ENCODE peak calls at places on chromosomes 12 and 14, in eight cellular contexts. H is heart left ventricle, K is WTC11, C is bronchial epithelial cell, U is osteoblast, E is AG04450, Q is BJ, F is hepatocyte. L is an unnamed sample.

GRCh38 chr12:58443273-58443980 is 476.9 kb downstream of the LRIG3 start:
- DNase-seq in H (no peak), K (peak), C (peak), U (no peak), E (no peak), Q (no peak), F (peak), L (no peak)

GRCh38 chr12:7433276-7433822 is 10.6 kb downstream of the CD163L1 start:
- DNase-seq in H (no peak), K (no peak), C (peak), U (peak), E (peak), Q (no peak), F (no peak), L (no peak)

GRCh38 chr12:64889434-64890216 is 65.2 kb downstream of the TBC1D30 start:
- DNase-seq in H (no peak), K (no peak), C (peak), U (no peak), E (no peak), Q (no peak), F (peak), L (no peak)

GRCh38 chr12:27013606-27014084 is 539 bp downstream of the TM7SF3 start:
- DNase-seq in H (no peak), K (no peak), C (peak), U (peak), E (no peak), Q (no peak), F (peak), L (no peak)

GRCh38 chr12:77500124-77500523 is 330.6 kb upstream of the NAV3 start:
- DNase-seq in H (no peak), K (no peak), C (no peak), U (no peak), E (no peak), Q (no peak), F (no peak), L (no peak)

GRCh38 chr12:55847033-55847432 is 4.3 kb upstream of the MMP19 start:
- DNase-seq in H (no peak), K (no peak), C (peak), U (no peak), E (peak), Q (no peak), F (no peak), L (no peak)

GRCh38 chr12:56087220-56087619 is 7.3 kb downstream of the ERBB3 start:
- DNase-seq in H (peak), K (peak), C (peak), U (peak), E (no peak), Q (no peak), F (no peak), L (no peak)

GRCh38 chr12:57845478-57846284 is 848 bp downstream of the CTDSP2 start:
- DNase-seq in H (peak), K (peak), C (no peak), U (peak), E (no peak), Q (no peak), F (peak), L (no peak)

DNA sequence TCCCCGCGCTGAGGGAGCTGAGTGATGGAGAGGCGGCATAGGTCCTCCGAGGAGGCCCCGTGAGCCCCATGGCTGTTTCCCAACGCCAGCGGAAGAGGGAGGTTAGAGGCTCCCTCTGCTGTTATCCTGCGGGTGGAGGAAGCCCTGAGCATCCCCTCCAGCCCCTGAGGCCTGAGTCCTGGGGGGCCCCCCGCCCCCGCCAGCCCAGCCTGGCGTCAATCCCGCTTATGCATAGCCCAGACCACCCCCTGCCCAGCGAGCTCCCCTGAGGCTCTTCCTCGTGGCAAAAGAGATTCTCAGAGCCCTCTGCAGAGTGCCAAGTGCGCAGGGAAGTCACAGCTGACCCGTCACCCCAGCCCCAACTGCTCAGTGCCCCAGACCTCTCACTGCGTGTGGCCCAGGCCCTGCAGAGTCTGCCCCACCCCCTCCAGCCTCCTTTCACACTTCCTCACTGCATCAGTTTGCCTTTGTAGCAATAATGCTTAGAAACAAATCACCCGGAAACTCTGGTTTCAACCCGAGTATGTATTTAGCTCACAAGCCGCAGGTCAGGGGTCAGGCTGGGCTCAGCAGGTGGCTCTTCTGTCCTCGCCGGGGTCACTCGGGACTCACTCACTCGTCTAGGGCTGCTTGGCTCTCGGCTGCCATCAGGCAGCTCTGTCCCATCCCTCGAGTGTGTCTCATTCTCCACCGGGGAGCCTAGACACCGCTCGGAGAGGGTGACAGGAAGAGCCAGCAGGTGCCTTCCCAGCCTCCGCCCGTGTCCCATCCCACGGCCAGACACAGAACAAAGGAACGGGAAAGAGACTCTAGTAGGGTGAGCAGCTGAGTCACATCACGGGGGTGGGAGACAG is 44.8 kb upstream of the GALNT9 start:
- DNase-seq in H (no peak), K (no peak), C (no peak), U (no peak), E (no peak), Q (no peak), F (peak), L (no peak)
- TF ChIP-seq CTCF in H (no peak), K (no peak), C (no peak), U (peak), E (peak), Q (peak), F (peak), L (peak)

GRCh38 chr12:111532741-111533140 is 66.4 kb downstream of the ATXN2 start:
- DNase-seq in H (no peak), K (no peak), C (no peak), U (no peak), E (no peak), Q (no peak), F (no peak), L (no peak)

GRCh38 chr12:111529424-111530368 is 69.4 kb downstream of the ATXN2 start:
- DNase-seq in H (no peak), K (peak), C (peak), U (peak), E (peak), Q (peak), F (peak), L (peak)
- TF ChIP-seq CTCF in H (peak), K (peak), C (peak), U (peak), E (peak), Q (peak), F (peak), L (peak)

DNA sequence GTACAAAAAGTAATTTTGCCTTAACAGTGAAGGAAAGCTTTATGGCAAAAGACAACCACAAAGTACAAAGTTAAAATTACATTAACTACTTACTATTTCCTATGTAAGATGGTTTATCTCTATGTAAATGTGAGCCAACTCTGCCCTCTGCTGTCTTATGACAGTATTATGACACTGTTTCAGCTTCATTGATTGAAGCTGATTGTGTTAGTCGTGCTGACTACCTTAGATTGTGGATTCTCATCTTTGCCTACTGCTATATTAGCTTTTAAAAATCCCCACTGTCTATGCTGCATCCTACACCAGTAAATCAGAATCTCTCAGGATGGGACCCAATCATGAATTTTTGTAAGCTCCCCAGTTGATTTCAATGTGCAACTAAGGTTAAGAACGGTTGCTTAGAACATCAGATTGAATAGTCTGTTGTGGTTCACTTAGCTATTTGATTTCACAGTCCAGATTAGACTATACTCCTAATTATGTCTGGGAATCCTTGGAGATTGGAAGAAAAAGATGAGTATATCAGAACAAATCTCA is 12.2 kb upstream of the SPTB start:
- DNase-seq in H (no peak), K (no peak), C (peak), U (no peak), E (peak), Q (no peak), F (peak), L (peak)
- TF ChIP-seq CTCF in H (peak), K (peak), C (peak), U (peak), E (peak), Q (peak), F (peak), L (peak)

GRCh38 chr14:64865992-64866391 is 13.7 kb downstream of the SPTB start:
- DNase-seq in H (no peak), K (no peak), C (no peak), U (no peak), E (no peak), Q (no peak), F (no peak), L (no peak)
- TF ChIP-seq CTCF in H (no peak), K (no peak), C (no peak), U (no peak), E (no peak), Q (no peak), F (no peak), L (no peak)

DNA sequence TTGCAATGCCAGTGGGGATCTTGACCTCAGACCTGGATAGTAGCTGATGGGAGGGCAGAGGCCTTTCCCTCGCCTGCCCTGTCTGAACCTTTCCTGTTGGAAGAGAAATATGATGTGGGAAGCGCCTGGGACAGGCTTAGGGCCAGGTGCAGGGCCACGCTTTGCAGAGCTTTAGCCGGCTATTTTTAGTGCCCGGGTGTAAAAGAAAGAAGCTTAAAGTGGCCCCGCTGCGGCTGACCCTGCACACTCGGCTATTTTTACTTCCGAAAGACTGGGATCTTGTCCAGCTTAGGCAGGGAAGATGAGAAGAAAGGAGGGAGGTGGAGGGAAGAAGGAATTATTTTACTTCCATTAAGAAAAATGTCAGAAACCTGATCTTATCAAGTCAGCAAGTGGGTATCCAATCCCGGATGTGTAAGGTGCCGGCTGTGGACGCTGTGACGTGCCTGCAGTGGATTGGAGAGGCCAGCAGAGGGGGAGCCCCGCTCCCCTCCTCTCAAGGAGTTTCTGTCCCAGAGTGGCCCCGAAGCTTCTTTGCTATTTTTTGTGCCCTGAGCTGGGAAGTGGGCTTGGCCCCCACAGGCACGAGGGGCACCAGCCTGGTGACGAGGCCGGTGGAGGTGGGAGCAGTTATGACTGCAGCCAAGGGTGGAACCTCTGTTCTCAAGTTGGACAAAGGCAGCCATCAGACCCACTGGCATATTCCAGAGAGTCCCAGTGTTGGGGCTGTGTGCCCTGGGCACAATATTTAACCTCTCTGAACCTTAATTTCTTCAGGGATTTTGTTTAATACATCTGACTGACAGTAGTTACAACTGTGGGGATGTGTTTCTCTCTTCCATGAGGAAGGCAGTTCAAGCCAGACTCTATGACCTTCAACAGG is 97.7 kb downstream of the ESRRB start:
- DNase-seq in H (peak), K (peak), C (peak), U (no peak), E (no peak), Q (no peak), F (no peak), L (no peak)
- TF ChIP-seq CTCF in H (peak), K (no peak), C (peak), U (no peak), E (peak), Q (no peak), F (peak), L (no peak)

DNA sequence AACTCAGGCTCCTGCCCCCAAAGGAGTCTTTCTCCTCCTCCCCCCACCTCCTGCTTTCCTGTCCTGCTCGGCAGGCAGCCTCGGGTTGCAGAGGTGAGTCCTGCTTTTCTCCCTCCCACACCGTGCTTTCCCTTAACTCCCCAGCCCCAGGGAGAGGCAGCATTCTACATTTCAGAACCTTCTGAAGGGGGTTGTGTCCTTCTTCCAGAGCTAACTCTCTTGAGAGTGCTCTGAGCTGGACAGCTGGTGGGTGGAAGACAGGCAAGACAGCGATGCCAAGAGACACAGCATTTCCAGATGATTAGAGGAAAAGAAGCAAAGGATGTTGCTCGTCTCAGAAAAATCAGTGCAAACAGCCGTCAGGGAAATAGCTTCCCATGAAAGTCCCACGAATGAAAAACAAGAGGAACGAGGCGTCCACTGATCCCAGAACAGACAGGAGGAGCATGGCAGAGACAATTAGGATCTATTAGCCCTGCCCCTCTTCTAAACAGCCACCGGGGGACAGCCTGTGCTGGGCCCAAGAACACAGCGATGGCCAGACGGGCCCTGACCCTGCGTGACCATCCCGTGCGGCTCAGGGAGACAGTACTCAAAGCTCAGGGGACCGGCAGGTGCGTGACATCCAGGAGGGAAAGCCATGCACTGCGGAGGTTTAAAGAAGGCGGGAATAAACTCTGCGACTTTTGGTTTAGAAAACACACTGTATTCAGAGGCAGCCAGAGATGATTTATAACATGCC is 216.5 kb upstream of the RTL1 start:
- DNase-seq in H (no peak), K (no peak), C (no peak), U (peak), E (no peak), Q (no peak), F (no peak), L (no peak)
- TF ChIP-seq CTCF in H (no peak), K (no peak), C (no peak), U (no peak), E (no peak), Q (no peak), F (no peak), L (no peak)

GRCh38 chr12:75542942-75543341 is 31.5 kb upstream of the KRR1 start:
- DNase-seq in H (no peak), K (no peak), C (peak), U (no peak), E (no peak), Q (no peak), F (no peak), L (no peak)

GRCh38 chr12:75545636-75546035 is 34.2 kb upstream of the KRR1 start:
- DNase-seq in H (no peak), K (no peak), C (no peak), U (no peak), E (no peak), Q (no peak), F (no peak), L (no peak)

GRCh38 chr12:75539889-75540288 is 28.5 kb upstream of the KRR1 start:
- DNase-seq in H (no peak), K (no peak), C (no peak), U (no peak), E (no peak), Q (no peak), F (no peak), L (no peak)

GRCh38 chr12:75548879-75549278 is 37.5 kb upstream of the KRR1 start:
- DNase-seq in H (no peak), K (no peak), C (no peak), U (no peak), E (no peak), Q (no peak), F (no peak), L (no peak)

DNA sequence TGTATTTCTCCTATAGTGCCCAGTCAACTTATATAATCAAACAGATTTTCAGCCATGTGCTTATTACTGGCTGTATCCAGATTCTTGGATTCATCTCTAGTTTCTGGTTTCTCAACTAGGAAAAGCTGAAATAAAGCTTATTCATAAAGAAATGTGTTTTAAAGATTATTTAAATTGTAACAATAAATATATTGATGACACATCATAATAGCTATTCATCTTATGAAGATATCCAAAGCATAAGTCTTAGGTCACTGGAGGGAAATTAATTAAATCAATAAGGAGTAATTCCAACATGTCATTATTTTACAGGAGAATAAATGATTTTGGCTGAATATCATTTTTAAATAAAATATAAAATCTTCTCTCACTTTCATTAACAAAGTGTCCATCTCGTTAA is 32.1 kb upstream of the KRR1 start:
- DNase-seq in H (no peak), K (no peak), C (no peak), U (no peak), E (no peak), Q (no peak), F (no peak), L (no peak)
- TF ChIP-seq CTCF in H (no peak), K (no peak), C (no peak), U (no peak), E (no peak), Q (no peak), F (no peak), L (no peak)

GRCh38 chr14:56659964-56660551 is 80.5 kb downstream of the TMEM260 start:
- DNase-seq in H (no peak), K (no peak), C (peak), U (peak), E (peak), Q (no peak), F (peak), L (no peak)
- TF ChIP-seq CTCF in H (peak), K (peak), C (peak), U (peak), E (peak), Q (peak), F (peak), L (peak)

DNA sequence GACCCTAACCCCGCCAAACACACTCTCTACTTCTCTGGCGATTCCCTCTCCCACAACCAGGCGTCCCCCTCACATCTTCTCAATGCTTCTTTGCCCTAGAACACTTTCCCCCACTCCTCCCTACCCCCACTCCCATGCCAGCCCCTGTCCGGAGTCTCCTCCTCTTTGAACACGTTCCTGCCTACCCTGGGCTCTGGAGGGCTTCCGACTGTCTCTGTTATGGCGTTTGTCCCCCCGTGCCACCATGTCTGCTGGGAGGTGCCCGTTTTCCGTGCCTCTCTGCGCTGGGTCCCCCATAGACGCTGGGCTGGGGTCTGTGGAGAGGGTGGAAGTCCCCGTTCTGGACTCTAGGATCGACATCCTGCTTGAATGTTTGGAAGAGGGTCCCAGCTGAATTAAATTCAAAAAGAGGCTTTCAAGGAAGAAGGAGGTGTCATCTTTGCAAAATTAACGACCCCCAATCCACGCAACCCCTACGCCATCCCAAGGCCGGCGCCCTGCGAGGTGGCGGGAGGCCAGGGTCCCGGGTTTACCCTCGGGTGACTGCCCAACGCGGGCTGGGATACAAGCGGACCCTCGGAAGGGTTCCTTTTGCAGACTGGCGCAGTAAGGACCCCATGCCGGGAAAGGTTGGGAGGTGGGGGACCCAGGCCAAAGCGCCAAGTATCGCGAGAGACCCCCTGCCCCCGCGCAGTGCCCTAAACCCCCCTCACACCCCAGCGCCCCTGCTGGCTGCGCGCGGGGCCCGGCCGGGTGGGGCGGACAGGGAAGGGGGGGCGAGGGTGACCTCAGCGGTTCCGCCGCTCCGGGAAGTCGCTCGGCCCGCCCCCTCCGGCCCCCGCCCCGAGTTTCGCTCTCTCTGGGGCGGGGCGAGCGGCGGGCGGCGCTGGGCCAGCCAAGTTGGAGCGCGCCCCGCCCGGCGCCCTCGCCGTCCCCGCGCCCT is 973 bp upstream of the ZBTB42 start:
- DNase-seq in H (peak), K (peak), C (peak), U (peak), E (peak), Q (no peak), F (peak), L (peak)
- TF ChIP-seq CTCF in H (peak), K (no peak), C (peak), U (no peak), E (peak), Q (peak), F (peak), L (peak)